ENCODE peak calls at places on chromosomes 3 and 15, in six cellular contexts. One of them, this sample, is unnamed.

GRCh38 chr15:68335251-68335650 is 57.7 kb downstream of the FEM1B start:
- DNase-seq in fibroblast of lung: no peak
- DNase-seq in WERI-Rb-1: no peak
- DNase-seq in CD4-positive, alpha-beta T cell: no peak
- DNase-seq in nephron progenitor cell: no peak
- DNase-seq in tibial nerve: no peak
- DNase-seq in this sample: no peak

GRCh38 chr15:100708916-100709315 is 106.5 kb downstream of the ASB7 start:
- DNase-seq in fibroblast of lung: no peak
- DNase-seq in WERI-Rb-1: no peak
- DNase-seq in CD4-positive, alpha-beta T cell: no peak
- DNase-seq in nephron progenitor cell: no peak
- DNase-seq in tibial nerve: no peak
- DNase-seq in this sample: no peak

GRCh38 chr15:70432924-70433500 is 330.3 kb downstream of the UACA start:
- DNase-seq in fibroblast of lung: no peak
- DNase-seq in WERI-Rb-1: no peak
- DNase-seq in CD4-positive, alpha-beta T cell: no peak
- DNase-seq in nephron progenitor cell: peak
- DNase-seq in tibial nerve: no peak
- DNase-seq in this sample: peak

GRCh38 chr3:46163551-46163981 is 44.5 kb downstream of the CCR1 start:
- DNase-seq in fibroblast of lung: peak
- DNase-seq in WERI-Rb-1: no peak
- DNase-seq in CD4-positive, alpha-beta T cell: no peak
- DNase-seq in nephron progenitor cell: no peak
- DNase-seq in tibial nerve: no peak
- DNase-seq in this sample: no peak

GRCh38 chr15:85646538-85647091 is 148.1 kb downstream of the KLHL25 start:
- DNase-seq in fibroblast of lung: peak
- DNase-seq in WERI-Rb-1: no peak
- DNase-seq in CD4-positive, alpha-beta T cell: no peak
- DNase-seq in nephron progenitor cell: no peak
- DNase-seq in tibial nerve: no peak
- DNase-seq in this sample: no peak

GRCh38 chr3:10468611-10469354 is 36.6 kb downstream of the ATP2B2 start:
- DNase-seq in fibroblast of lung: no peak
- DNase-seq in WERI-Rb-1: no peak
- DNase-seq in CD4-positive, alpha-beta T cell: no peak
- DNase-seq in nephron progenitor cell: no peak
- DNase-seq in tibial nerve: no peak
- DNase-seq in this sample: no peak

GRCh38 chr3:16363636-16364035 is 98.6 kb downstream of the OXNAD1 start:
- DNase-seq in fibroblast of lung: no peak
- DNase-seq in WERI-Rb-1: no peak
- DNase-seq in CD4-positive, alpha-beta T cell: no peak
- DNase-seq in nephron progenitor cell: no peak
- DNase-seq in tibial nerve: no peak
- DNase-seq in this sample: no peak

GRCh38 chr3:46848271-46849097 is 14.8 kb downstream of the MYL3 start:
- DNase-seq in fibroblast of lung: peak
- DNase-seq in WERI-Rb-1: no peak
- DNase-seq in CD4-positive, alpha-beta T cell: peak
- DNase-seq in nephron progenitor cell: peak
- DNase-seq in tibial nerve: no peak
- DNase-seq in this sample: peak

GRCh38 chr15:85588657-85589056 is 206.1 kb downstream of the KLHL25 start:
- DNase-seq in fibroblast of lung: peak
- DNase-seq in WERI-Rb-1: peak
- DNase-seq in CD4-positive, alpha-beta T cell: no peak
- DNase-seq in nephron progenitor cell: no peak
- DNase-seq in tibial nerve: no peak
- DNase-seq in this sample: no peak

GRCh38 chr3:190912736-190913135 is 50.2 kb upstream of the GMNC start:
- DNase-seq in fibroblast of lung: no peak
- DNase-seq in WERI-Rb-1: no peak
- DNase-seq in CD4-positive, alpha-beta T cell: no peak
- DNase-seq in nephron progenitor cell: no peak
- DNase-seq in tibial nerve: no peak
- DNase-seq in this sample: no peak

GRCh38 chr3:150235799-150236198 is 172.3 kb upstream of the TSC22D2 start:
- DNase-seq in fibroblast of lung: peak
- DNase-seq in WERI-Rb-1: no peak
- DNase-seq in CD4-positive, alpha-beta T cell: no peak
- DNase-seq in nephron progenitor cell: no peak
- DNase-seq in tibial nerve: no peak
- DNase-seq in this sample: no peak

GRCh38 chr15:62428851-62429250 is 263.8 kb upstream of the C2CD4B start:
- DNase-seq in fibroblast of lung: no peak
- DNase-seq in WERI-Rb-1: no peak
- DNase-seq in CD4-positive, alpha-beta T cell: no peak
- DNase-seq in nephron progenitor cell: no peak
- DNase-seq in tibial nerve: no peak
- DNase-seq in this sample: no peak

GRCh38 chr3:188037116-188037718 is 116.7 kb upstream of the LPP start:
- DNase-seq in fibroblast of lung: peak
- DNase-seq in WERI-Rb-1: peak
- DNase-seq in CD4-positive, alpha-beta T cell: no peak
- DNase-seq in nephron progenitor cell: peak
- DNase-seq in tibial nerve: no peak
- DNase-seq in this sample: no peak

GRCh38 chr15:43550527-43551363 is 33.3 kb downstream of the MAP1A start:
- DNase-seq in fibroblast of lung: no peak
- DNase-seq in WERI-Rb-1: no peak
- DNase-seq in CD4-positive, alpha-beta T cell: no peak
- DNase-seq in nephron progenitor cell: no peak
- DNase-seq in tibial nerve: no peak
- DNase-seq in this sample: no peak

GRCh38 chr15:74406992-74407705 is 26.6 kb downstream of the SEMA7A start:
- DNase-seq in fibroblast of lung: peak
- DNase-seq in WERI-Rb-1: no peak
- DNase-seq in CD4-positive, alpha-beta T cell: no peak
- DNase-seq in nephron progenitor cell: peak
- DNase-seq in tibial nerve: no peak
- DNase-seq in this sample: peak

GRCh38 chr3:36774072-36774471 is 9.7 kb upstream of the DCLK3 start:
- DNase-seq in fibroblast of lung: peak
- DNase-seq in WERI-Rb-1: no peak
- DNase-seq in CD4-positive, alpha-beta T cell: no peak
- DNase-seq in nephron progenitor cell: no peak
- DNase-seq in tibial nerve: no peak
- DNase-seq in this sample: no peak

GRCh38 chr15:69607101-69607500 is 154.5 kb downstream of the RPLP1 start:
- DNase-seq in fibroblast of lung: no peak
- DNase-seq in WERI-Rb-1: no peak
- DNase-seq in CD4-positive, alpha-beta T cell: no peak
- DNase-seq in nephron progenitor cell: no peak
- DNase-seq in tibial nerve: no peak
- DNase-seq in this sample: no peak

GRCh38 chr3:191985691-191986090 is 524.7 kb downstream of the PYDC2 start:
- DNase-seq in fibroblast of lung: no peak
- DNase-seq in WERI-Rb-1: no peak
- DNase-seq in CD4-positive, alpha-beta T cell: no peak
- DNase-seq in nephron progenitor cell: no peak
- DNase-seq in tibial nerve: no peak
- DNase-seq in this sample: no peak

GRCh38 chr15:80182611-80183210 is 29.9 kb downstream of the FAH start:
- DNase-seq in fibroblast of lung: peak
- DNase-seq in WERI-Rb-1: no peak
- DNase-seq in CD4-positive, alpha-beta T cell: no peak
- DNase-seq in nephron progenitor cell: no peak
- DNase-seq in tibial nerve: no peak
- DNase-seq in this sample: no peak

GRCh38 chr3:134601539-134602439 is 49.0 kb downstream of the KY start:
- DNase-seq in fibroblast of lung: peak
- DNase-seq in WERI-Rb-1: peak
- DNase-seq in CD4-positive, alpha-beta T cell: no peak
- DNase-seq in nephron progenitor cell: peak
- DNase-seq in tibial nerve: no peak
- DNase-seq in this sample: peak

GRCh38 chr3:52754373-52754772 is 16.4 kb downstream of the NEK4 start:
- DNase-seq in fibroblast of lung: no peak
- DNase-seq in WERI-Rb-1: no peak
- DNase-seq in CD4-positive, alpha-beta T cell: no peak
- DNase-seq in nephron progenitor cell: no peak
- DNase-seq in tibial nerve: no peak
- DNase-seq in this sample: no peak

GRCh38 chr3:82973810-82974209 is 1212.4 kb upstream of the GBE1 start:
- DNase-seq in fibroblast of lung: no peak
- DNase-seq in WERI-Rb-1: no peak
- DNase-seq in CD4-positive, alpha-beta T cell: no peak
- DNase-seq in nephron progenitor cell: no peak
- DNase-seq in tibial nerve: no peak
- DNase-seq in this sample: no peak

GRCh38 chr3:54625805-54626787 is 301.8 kb downstream of the LRTM1 start:
- DNase-seq in fibroblast of lung: no peak
- DNase-seq in WERI-Rb-1: no peak
- DNase-seq in CD4-positive, alpha-beta T cell: no peak
- DNase-seq in nephron progenitor cell: no peak
- DNase-seq in tibial nerve: no peak
- DNase-seq in this sample: no peak

GRCh38 chr15:42151736-42152135 is 4.7 kb downstream of the PLA2G4F start:
- DNase-seq in fibroblast of lung: no peak
- DNase-seq in WERI-Rb-1: no peak
- DNase-seq in CD4-positive, alpha-beta T cell: no peak
- DNase-seq in nephron progenitor cell: no peak
- DNase-seq in tibial nerve: no peak
- DNase-seq in this sample: no peak

GRCh38 chr3:11878837-11879236 is 32.2 kb upstream of the TAMM41 start:
- DNase-seq in fibroblast of lung: no peak
- DNase-seq in WERI-Rb-1: no peak
- DNase-seq in CD4-positive, alpha-beta T cell: no peak
- DNase-seq in nephron progenitor cell: no peak
- DNase-seq in tibial nerve: no peak
- DNase-seq in this sample: no peak
- TF ChIP-seq CTCF in fibroblast of lung: peak
- TF ChIP-seq CTCF in WERI-Rb-1: peak
- TF ChIP-seq CTCF in CD4-positive, alpha-beta T cell: no peak
- TF ChIP-seq CTCF in nephron progenitor cell: no peak
- TF ChIP-seq CTCF in tibial nerve: no peak
- TF ChIP-seq CTCF in this sample: no peak

GRCh38 chr3:104458657-104459056 is 908.1 kb upstream of the ALCAM start:
- DNase-seq in fibroblast of lung: no peak
- DNase-seq in WERI-Rb-1: no peak
- DNase-seq in CD4-positive, alpha-beta T cell: no peak
- DNase-seq in nephron progenitor cell: no peak
- DNase-seq in tibial nerve: no peak
- DNase-seq in this sample: no peak

GRCh38 chr3:104461431-104461830 is 905.3 kb upstream of the ALCAM start:
- DNase-seq in fibroblast of lung: no peak
- DNase-seq in WERI-Rb-1: no peak
- DNase-seq in CD4-positive, alpha-beta T cell: no peak
- DNase-seq in nephron progenitor cell: no peak
- DNase-seq in tibial nerve: no peak
- DNase-seq in this sample: no peak

DNA sequence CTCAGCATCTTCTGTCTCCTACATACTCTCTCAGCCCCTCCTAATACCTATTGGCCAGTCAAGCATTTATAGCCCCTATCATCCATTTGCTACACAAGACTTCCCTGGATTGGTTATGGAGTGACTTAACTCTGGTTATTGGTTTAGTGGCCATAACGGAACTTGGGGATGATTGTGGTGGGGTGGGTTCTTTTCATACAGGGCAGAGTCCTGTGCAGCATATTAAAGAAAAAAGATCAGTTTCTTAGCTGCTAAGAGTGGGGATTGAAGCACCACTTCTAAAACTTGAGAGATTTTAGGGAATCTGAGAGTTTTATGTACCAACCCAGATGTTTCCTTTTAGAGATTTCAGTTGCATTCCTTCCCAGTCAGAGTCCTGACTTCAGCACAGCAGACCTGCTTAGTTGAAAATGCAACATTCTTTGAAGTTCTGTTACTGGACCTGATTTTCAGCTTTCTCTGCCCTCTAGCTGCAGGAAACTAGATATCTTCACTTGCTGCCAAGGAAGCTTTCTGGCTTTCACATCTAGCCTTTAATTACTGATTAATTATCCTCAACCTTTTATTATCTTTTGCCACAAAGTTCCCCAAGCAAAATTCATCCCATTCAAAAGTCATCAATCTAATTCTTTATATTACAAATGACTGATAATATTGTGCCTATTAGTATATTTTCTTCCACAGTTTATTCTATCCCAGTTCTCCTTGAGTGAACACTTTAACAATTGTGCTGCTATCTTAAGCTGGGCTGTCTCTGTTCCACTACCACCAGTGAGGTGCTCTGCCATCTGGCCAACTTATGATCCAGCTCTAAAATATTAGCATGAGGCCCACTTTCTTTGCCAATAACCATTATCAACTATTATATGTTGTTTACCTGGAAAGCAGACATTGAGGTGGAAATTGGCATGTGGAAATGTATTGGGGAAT is 906.0 kb upstream of the ALCAM start:
- DNase-seq in fibroblast of lung: peak
- DNase-seq in WERI-Rb-1: no peak
- DNase-seq in CD4-positive, alpha-beta T cell: no peak
- DNase-seq in nephron progenitor cell: no peak
- DNase-seq in tibial nerve: no peak
- DNase-seq in this sample: no peak
- TF ChIP-seq CTCF in fibroblast of lung: peak
- TF ChIP-seq CTCF in WERI-Rb-1: peak
- TF ChIP-seq CTCF in CD4-positive, alpha-beta T cell: no peak
- TF ChIP-seq CTCF in nephron progenitor cell: peak
- TF ChIP-seq CTCF in tibial nerve: peak
- TF ChIP-seq CTCF in this sample: no peak

GRCh38 chr3:173397161-173398110 is at the start of gene NLGN1:
- DNase-seq in fibroblast of lung: peak
- DNase-seq in WERI-Rb-1: peak
- DNase-seq in CD4-positive, alpha-beta T cell: no peak
- DNase-seq in nephron progenitor cell: peak
- DNase-seq in tibial nerve: peak
- DNase-seq in this sample: peak
- TF ChIP-seq CTCF in fibroblast of lung: peak
- TF ChIP-seq CTCF in WERI-Rb-1: peak
- TF ChIP-seq CTCF in CD4-positive, alpha-beta T cell: no peak
- TF ChIP-seq CTCF in nephron progenitor cell: no peak
- TF ChIP-seq CTCF in tibial nerve: no peak
- TF ChIP-seq CTCF in this sample: no peak

DNA sequence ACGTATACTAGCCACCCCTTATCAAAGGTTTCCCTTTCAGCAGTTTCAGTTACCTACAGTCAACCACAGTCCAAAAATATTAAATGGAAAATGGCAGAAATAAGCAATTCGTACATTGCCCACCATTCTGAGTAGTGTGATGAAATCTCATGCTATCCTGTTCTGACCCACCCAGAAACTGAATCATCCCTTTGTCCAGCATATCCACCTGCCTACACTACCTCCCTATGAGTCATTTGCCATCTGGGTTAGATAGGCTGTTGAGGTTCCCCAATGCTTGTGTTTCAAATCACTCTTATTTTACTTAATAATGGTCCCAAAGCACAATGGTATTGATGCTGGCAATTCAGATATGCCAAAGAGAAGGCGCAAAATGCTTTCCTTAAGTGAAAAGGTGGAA is 15.3 kb upstream of the PHC3 start:
- DNase-seq in fibroblast of lung: no peak
- DNase-seq in WERI-Rb-1: no peak
- DNase-seq in CD4-positive, alpha-beta T cell: no peak
- DNase-seq in nephron progenitor cell: no peak
- DNase-seq in tibial nerve: no peak
- DNase-seq in this sample: no peak
- TF ChIP-seq CTCF in fibroblast of lung: no peak
- TF ChIP-seq CTCF in WERI-Rb-1: no peak
- TF ChIP-seq CTCF in CD4-positive, alpha-beta T cell: no peak
- TF ChIP-seq CTCF in nephron progenitor cell: no peak
- TF ChIP-seq CTCF in tibial nerve: no peak
- TF ChIP-seq CTCF in this sample: no peak

This sample was measured in glutamatergic neuron.